ENCODE peak calls at places on chromosome 16, in seven cellular contexts. G is PC-3; U is IMR-90; D is colonic mucosa; C is CD8-positive, alpha-beta T cell; F is left ventricle myocardium inferior; T is heart left ventricle. H is an unnamed sample. For H3K4me1 and H3K36me3, the result is how much of the 10 kb centered on the place peaks cover.

GRCh38 chr16:86572041-86572521 is 5.5 kb downstream of the FOXC2 start:
- DNase-seq in G (no peak), U (no peak), D (no peak), C (no peak), F (no peak), T (no peak), H (no peak)

GRCh38 chr16:49600976-49601375 is 227.4 kb downstream of the C16orf78 start:
- DNase-seq in G (no peak), U (no peak), D (no peak), C (no peak), F (no peak), T (no peak), H (no peak)

GRCh38 chr16:89153848-89154271 is 17.7 kb upstream of the CDH15 start:
- DNase-seq in G (peak), U (no peak), D (no peak), C (no peak), F (no peak), T (no peak), H (peak)

GRCh38 chr16:66426112-66427035 is 721 bp upstream of the BEAN1 start:
- DNase-seq in G (no peak), U (no peak), D (no peak), C (no peak), F (no peak), T (no peak), H (no peak)

GRCh38 chr16:80171746-80172145 is 369.0 kb upstream of the DYNLRB2 start:
- DNase-seq in G (no peak), U (no peak), D (no peak), C (no peak), F (no peak), T (no peak), H (no peak)

GRCh38 chr16:21684199-21684598 is 20.4 kb downstream of the OTOA start:
- DNase-seq in G (no peak), U (no peak), D (peak), C (peak), F (no peak), T (no peak), H (no peak)

GRCh38 chr16:68331879-68332410 is 21.1 kb downstream of the PRMT7 start:
- DNase-seq in G (no peak), U (peak), D (no peak), C (no peak), F (no peak), T (no peak), H (no peak)

GRCh38 chr16:23862556-23862955 is 26.8 kb downstream of the PRKCB start:
- DNase-seq in G (no peak), U (no peak), D (no peak), C (no peak), F (no peak), T (no peak), H (no peak)

GRCh38 chr16:9843424-9844013 is 338.7 kb downstream of the GRIN2A start:
- DNase-seq in G (no peak), U (no peak), D (no peak), C (no peak), F (no peak), T (no peak), H (no peak)

GRCh38 chr16:73047536-73048291 is at the start of gene ZFHX3:
- DNase-seq in G (peak), U (peak), D (peak), C (no peak), F (peak), T (peak), H (peak)

GRCh38 chr16:69031877-69032301 is 73.6 kb upstream of the HAS3 start:
- DNase-seq in G (peak), U (no peak), D (peak), C (no peak), F (no peak), T (no peak), H (peak)

GRCh38 chr16:66660422-66661209 is 35.9 kb downstream of the CMTM4 start:
- DNase-seq in G (peak), U (peak), D (peak), C (no peak), F (peak), T (peak), H (no peak)

GRCh38 chr16:2003827-2004641 is 5.6 kb downstream of the ZNF598 start:
- DNase-seq in G (peak), U (peak), D (peak), C (peak), F (peak), T (peak), H (peak)

GRCh38 chr16:19589771-19590302 is 34.3 kb downstream of the VPS35L start:
- DNase-seq in G (no peak), U (peak), D (no peak), C (no peak), F (no peak), T (no peak), H (no peak)

GRCh38 chr16:24174504-24174903 is 81.6 kb upstream of the CACNG3 start:
- DNase-seq in G (no peak), U (no peak), D (no peak), C (no peak), F (no peak), T (no peak), H (no peak)

GRCh38 chr16:67594956-67595355 is 32.6 kb downstream of the CTCF start:
- DNase-seq in G (peak), U (peak), D (no peak), C (no peak), F (no peak), T (no peak), H (no peak)

GRCh38 chr16:50557046-50557445 is 8.8 kb downstream of the NKD1 start:
- DNase-seq in G (no peak), U (no peak), D (no peak), C (no peak), F (no peak), T (no peak), H (no peak)

GRCh38 chr16:51994597-51994996 is 552.3 kb downstream of the TOX3 start:
- DNase-seq in G (peak), U (no peak), D (peak), C (no peak), F (no peak), T (peak), H (no peak)

GRCh38 chr16:57133101-57133500 is 40.7 kb downstream of the CPNE2 start:
- DNase-seq in G (no peak), U (no peak), D (no peak), C (no peak), F (no peak), T (no peak), H (no peak)

GRCh38 chr16:27779719-27780161 is 229.8 kb downstream of the KATNIP start:
- DNase-seq in G (no peak), U (peak), D (no peak), C (no peak), F (no peak), T (no peak), H (peak)
- TF ChIP-seq CTCF in G (no peak), U (peak), D (no peak), C (no peak), F (peak), T (no peak), H (peak)

GRCh38 chr16:12288537-12289174 is 312.1 kb downstream of the SNX29 start:
- DNase-seq in G (no peak), U (no peak), D (no peak), C (no peak), F (no peak), T (no peak), H (no peak)
- H3K4me1 ChIP-seq in G (under half), U (under half), D (under half), C (under half), F (under half), T (under half), H (under half)

GRCh38 chr16:64993464-64993863 is 128.4 kb downstream of the CDH11 start:
- DNase-seq in G (no peak), U (no peak), D (no peak), C (no peak), F (no peak), T (no peak), H (no peak)
- H3K36me3 ChIP-seq in G (under half), U (half or more), D (under half), C (under half), F (under half), T (under half), H (under half)

DNA sequence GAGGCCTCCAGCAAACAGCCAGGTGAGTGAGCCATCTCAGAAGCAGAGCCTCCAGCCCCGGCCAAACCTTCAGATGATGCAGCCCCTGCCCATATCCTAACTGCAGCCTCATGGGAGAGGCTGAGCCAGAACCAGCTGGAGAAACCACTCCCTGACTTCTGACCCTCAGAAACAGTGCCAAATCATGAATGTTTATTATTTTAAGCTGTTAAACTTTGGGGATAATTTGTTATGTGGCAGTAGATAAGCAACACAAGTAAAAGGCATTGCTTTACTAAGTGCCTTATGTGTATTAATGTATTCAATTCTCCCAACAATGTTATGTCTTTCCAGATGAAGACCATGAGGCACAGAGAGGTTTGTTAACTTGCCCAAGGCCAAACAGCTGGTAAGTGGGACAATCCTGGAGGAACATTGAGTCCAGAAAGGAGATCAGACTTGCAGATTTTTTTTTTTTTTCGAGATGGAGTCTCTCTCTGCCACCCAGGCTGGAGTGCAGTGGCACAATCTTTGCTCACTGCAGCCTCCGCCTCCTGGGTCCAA is 59.6 kb downstream of the SOCS1 start:
- DNase-seq in G (no peak), U (peak), D (no peak), C (no peak), F (no peak), T (no peak), H (no peak)
- TF ChIP-seq CTCF in G (no peak), U (no peak), D (no peak), C (no peak), F (no peak), T (no peak), H (no peak)

DNA sequence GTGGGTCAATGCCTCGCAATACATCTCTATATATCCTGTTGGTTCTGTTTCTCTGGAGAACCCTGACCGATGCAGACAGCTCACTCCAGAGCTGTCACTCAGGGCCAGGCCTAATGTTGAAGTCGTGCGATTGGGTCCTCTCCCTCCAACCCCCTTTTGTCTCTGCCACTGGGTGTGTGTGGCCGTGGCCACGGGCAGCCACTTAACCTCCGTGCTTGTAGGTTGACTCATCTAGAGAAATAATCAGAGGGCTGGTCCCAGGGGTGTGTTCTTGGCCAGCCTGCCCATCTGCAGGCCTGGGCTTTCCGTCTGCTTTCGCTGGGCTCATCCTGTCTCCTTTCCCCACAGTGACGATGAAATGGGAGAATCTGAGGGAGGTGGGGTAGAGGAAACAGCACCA is 7.4 kb downstream of the ADAD2 start:
- DNase-seq in G (peak), U (peak), D (no peak), C (no peak), F (no peak), T (no peak), H (no peak)
- H3K4me1 ChIP-seq in G (under half), U (under half), D (under half), C (under half), F (under half), T (under half), H (under half)

DNA sequence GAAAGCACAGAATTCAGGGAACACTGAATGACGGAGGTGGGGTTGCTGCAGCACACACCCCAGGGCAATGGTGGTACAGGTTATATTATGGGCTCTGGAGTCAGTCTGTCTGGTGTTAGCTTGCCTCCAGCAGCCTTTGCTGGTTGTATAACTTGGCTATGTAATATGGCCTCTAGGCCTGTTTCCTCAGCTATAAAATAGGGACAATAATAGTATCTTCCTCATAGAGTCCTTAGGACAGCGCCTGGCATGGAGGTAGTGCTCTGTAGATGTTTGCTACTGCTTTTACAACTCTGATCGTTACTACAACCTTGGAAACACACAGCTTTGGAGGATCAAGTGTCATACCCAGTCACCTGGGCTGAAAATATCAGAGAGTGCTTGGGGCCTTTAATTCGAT is 31.5 kb downstream of the GTF3C1 start:
- DNase-seq in G (no peak), U (no peak), D (no peak), C (no peak), F (no peak), T (no peak), H (no peak)
- H3K36me3 ChIP-seq in G (under half), U (under half), D (under half), C (under half), F (under half), T (under half), H (under half)

GRCh38 chr16:27460663-27461482 is 58.9 kb downstream of the IL21R start:
- DNase-seq in G (no peak), U (no peak), D (no peak), C (no peak), F (no peak), T (no peak), H (no peak)

GRCh38 chr16:27460213-27460612 is 58.2 kb downstream of the IL21R start:
- DNase-seq in G (no peak), U (no peak), D (no peak), C (no peak), F (no peak), T (no peak), H (no peak)

GRCh38 chr16:27458196-27458728 is 56.3 kb downstream of the IL21R start:
- DNase-seq in G (no peak), U (no peak), D (no peak), C (no peak), F (no peak), T (no peak), H (no peak)

GRCh38 chr16:27461483-27462171 is 59.7 kb downstream of the IL21R start:
- DNase-seq in G (no peak), U (peak), D (no peak), C (no peak), F (no peak), T (no peak), H (no peak)

GRCh38 chr16:27458987-27459688 is 57.2 kb downstream of the IL21R start:
- DNase-seq in G (no peak), U (no peak), D (no peak), C (no peak), F (no peak), T (no peak), H (no peak)
- TF ChIP-seq CTCF in G (no peak), U (no peak), D (no peak), C (no peak), F (no peak), T (no peak), H (no peak)

GRCh38 chr16:28549301-28549899 is 4.3 kb upstream of the SGF29 start:
- DNase-seq in G (peak), U (peak), D (peak), C (no peak), F (no peak), T (no peak), H (no peak)

GRCh38 chr16:28543072-28543471 is 4.3 kb upstream of the NUPR1 start:
- DNase-seq in G (no peak), U (no peak), D (peak), C (no peak), F (no peak), T (no peak), H (no peak)

GRCh38 chr16:28546626-28547025 is 7.1 kb upstream of the SGF29 start:
- DNase-seq in G (no peak), U (no peak), D (no peak), C (no peak), F (no peak), T (no peak), H (no peak)

GRCh38 chr16:28548306-28548802 is 5.4 kb upstream of the SGF29 start:
- DNase-seq in G (no peak), U (no peak), D (no peak), C (no peak), F (no peak), T (no peak), H (no peak)

GRCh38 chr16:28544998-28545397 is 6.2 kb upstream of the NUPR1 start:
- DNase-seq in G (no peak), U (no peak), D (no peak), C (no peak), F (no peak), T (no peak), H (no peak)
- H3K4me1 ChIP-seq in G (under half), U (under half), D (under half), C (under half), F (under half), T (under half), H (under half)

DNA sequence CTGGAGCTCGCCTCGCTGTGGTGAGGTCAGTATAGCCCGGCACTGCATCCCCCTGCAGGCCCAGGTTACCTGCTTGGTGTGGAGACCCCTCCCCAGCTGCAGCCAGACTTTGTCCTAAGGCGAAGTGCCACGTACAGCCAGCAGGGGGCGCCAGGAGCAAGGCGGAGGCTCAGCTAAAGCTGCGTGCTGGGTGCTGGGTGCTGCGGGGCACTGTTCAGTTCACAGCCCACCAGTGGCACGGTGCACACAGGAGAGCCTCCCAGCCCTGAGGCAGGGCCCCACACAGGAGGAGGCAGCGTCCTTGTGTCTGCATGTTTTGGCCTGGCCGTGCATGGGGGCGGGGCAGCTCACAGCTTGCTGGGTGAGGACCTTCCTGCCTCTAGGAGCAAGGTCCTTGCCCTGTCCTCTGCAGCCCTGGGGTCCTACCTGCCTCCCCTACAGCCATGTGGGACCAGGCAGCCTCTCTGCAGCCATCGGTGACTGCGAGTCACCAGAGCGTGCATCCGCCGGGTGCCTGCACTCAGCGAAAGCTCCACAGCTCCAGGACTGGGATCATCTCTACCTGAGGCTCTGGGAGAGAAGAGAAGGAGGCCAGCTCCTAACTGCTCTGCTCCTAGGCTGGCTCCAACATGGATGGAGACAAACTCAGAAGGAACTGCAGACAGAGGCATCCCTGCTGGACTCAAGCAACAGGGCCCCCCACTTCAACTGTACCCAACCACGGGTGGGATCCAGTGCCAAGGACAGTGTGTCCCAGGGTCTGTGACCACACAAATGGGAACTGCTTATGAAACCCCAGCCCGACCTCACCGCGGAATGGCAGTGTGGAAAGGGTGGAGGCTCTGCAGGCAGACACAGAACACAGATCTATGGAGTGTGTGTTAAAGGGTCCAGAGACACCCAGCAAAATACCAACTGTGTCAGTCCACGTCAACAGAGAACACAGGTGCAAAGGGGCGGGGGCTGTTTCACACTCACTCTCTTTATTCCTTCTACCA is 19.0 kb downstream of the SLC7A5 start:
- DNase-seq in G (peak), U (peak), D (peak), C (peak), F (peak), T (peak), H (peak)
- H3K36me3 ChIP-seq in G (half or more), U (under half), D (under half), C (under half), F (under half), T (under half), H (under half)